ENCODE peak calls at places on chromosomes 11 and 22, in ten cellular contexts. One of them, this sample, is unnamed. For H3K4me1, the result is how much of the 10 kb centered on the place peaks cover.

GRCh38 chr11:8099291-8099899 is 18.4 kb downstream of the TUB start:
- DNase-seq in suprapubic skin: peak
- DNase-seq in heart right ventricle: peak
- DNase-seq in neural progenitor cell: peak
- DNase-seq in ovary: peak
- DNase-seq in CD4-positive, alpha-beta memory T cell: peak
- DNase-seq in prostate gland: peak
- DNase-seq in CD8-positive, alpha-beta T cell: peak
- DNase-seq in adipocyte: peak
- DNase-seq in kidney: no peak
- DNase-seq in this sample: peak

GRCh38 chr22:26852176-26852575 is 194.8 kb downstream of the MIAT start:
- DNase-seq in prostate gland: no peak
- DNase-seq in neural progenitor cell: peak
- DNase-seq in CD4-positive, alpha-beta memory T cell: no peak
- DNase-seq in adipocyte: no peak
- DNase-seq in kidney: no peak
- DNase-seq in heart right ventricle: no peak
- DNase-seq in ovary: no peak
- DNase-seq in CD8-positive, alpha-beta T cell: no peak
- DNase-seq in suprapubic skin: no peak
- DNase-seq in this sample: no peak

GRCh38 chr11:128956401-128957203 is 13.9 kb upstream of the TP53AIP1 start:
- DNase-seq in kidney: no peak
- DNase-seq in CD4-positive, alpha-beta memory T cell: peak
- DNase-seq in heart right ventricle: peak
- DNase-seq in CD8-positive, alpha-beta T cell: no peak
- DNase-seq in suprapubic skin: no peak
- DNase-seq in adipocyte: peak
- DNase-seq in prostate gland: peak
- DNase-seq in neural progenitor cell: peak
- DNase-seq in ovary: no peak
- DNase-seq in this sample: no peak

GRCh38 chr11:61972112-61972795 is 4.8 kb upstream of the FTH1 start:
- DNase-seq in kidney: no peak
- DNase-seq in prostate gland: no peak
- DNase-seq in suprapubic skin: no peak
- DNase-seq in adipocyte: no peak
- DNase-seq in neural progenitor cell: no peak
- DNase-seq in ovary: peak
- DNase-seq in heart right ventricle: no peak
- DNase-seq in CD4-positive, alpha-beta memory T cell: no peak
- DNase-seq in CD8-positive, alpha-beta T cell: no peak
- DNase-seq in this sample: no peak

GRCh38 chr11:96246718-96247540 is 96.1 kb downstream of the MAML2 start:
- DNase-seq in adipocyte: peak
- DNase-seq in neural progenitor cell: no peak
- DNase-seq in ovary: no peak
- DNase-seq in CD4-positive, alpha-beta memory T cell: no peak
- DNase-seq in suprapubic skin: no peak
- DNase-seq in kidney: no peak
- DNase-seq in prostate gland: no peak
- DNase-seq in heart right ventricle: no peak
- DNase-seq in CD8-positive, alpha-beta T cell: no peak
- DNase-seq in this sample: no peak

GRCh38 chr11:70495351-70496310 is 97.3 kb downstream of the CTTN start:
- DNase-seq in CD4-positive, alpha-beta memory T cell: no peak
- DNase-seq in adipocyte: no peak
- DNase-seq in kidney: peak
- DNase-seq in neural progenitor cell: no peak
- DNase-seq in heart right ventricle: no peak
- DNase-seq in CD8-positive, alpha-beta T cell: no peak
- DNase-seq in suprapubic skin: no peak
- DNase-seq in ovary: no peak
- DNase-seq in prostate gland: no peak
- DNase-seq in this sample: no peak

GRCh38 chr11:16669799-16670415 is 68.5 kb upstream of the C11orf58 start:
- DNase-seq in adipocyte: peak
- DNase-seq in neural progenitor cell: no peak
- DNase-seq in CD8-positive, alpha-beta T cell: no peak
- DNase-seq in kidney: no peak
- DNase-seq in suprapubic skin: no peak
- DNase-seq in prostate gland: no peak
- DNase-seq in heart right ventricle: no peak
- DNase-seq in ovary: no peak
- DNase-seq in CD4-positive, alpha-beta memory T cell: no peak
- DNase-seq in this sample: no peak

GRCh38 chr11:79067355-79067685 is 373.5 kb downstream of the TENM4 start:
- DNase-seq in suprapubic skin: no peak
- DNase-seq in adipocyte: no peak
- DNase-seq in neural progenitor cell: no peak
- DNase-seq in CD8-positive, alpha-beta T cell: no peak
- DNase-seq in CD4-positive, alpha-beta memory T cell: no peak
- DNase-seq in kidney: no peak
- DNase-seq in prostate gland: no peak
- DNase-seq in ovary: no peak
- DNase-seq in heart right ventricle: no peak
- DNase-seq in this sample: no peak

GRCh38 chr22:38196791-38197429 is 4.9 kb upstream of the MAFF start:
- DNase-seq in CD8-positive, alpha-beta T cell: no peak
- DNase-seq in neural progenitor cell: no peak
- DNase-seq in heart right ventricle: no peak
- DNase-seq in ovary: no peak
- DNase-seq in CD4-positive, alpha-beta memory T cell: no peak
- DNase-seq in suprapubic skin: no peak
- DNase-seq in adipocyte: no peak
- DNase-seq in kidney: no peak
- DNase-seq in prostate gland: peak
- DNase-seq in this sample: no peak

GRCh38 chr11:13007182-13007581 is 1.9 kb upstream of the RASSF10 start:
- DNase-seq in ovary: no peak
- DNase-seq in CD4-positive, alpha-beta memory T cell: no peak
- DNase-seq in adipocyte: no peak
- DNase-seq in suprapubic skin: no peak
- DNase-seq in heart right ventricle: no peak
- DNase-seq in CD8-positive, alpha-beta T cell: no peak
- DNase-seq in prostate gland: no peak
- DNase-seq in kidney: no peak
- DNase-seq in neural progenitor cell: no peak
- DNase-seq in this sample: no peak

GRCh38 chr11:5887172-5887571 is 5.8 kb upstream of the OR52E5 start:
- DNase-seq in CD4-positive, alpha-beta memory T cell: no peak
- DNase-seq in ovary: no peak
- DNase-seq in kidney: no peak
- DNase-seq in heart right ventricle: no peak
- DNase-seq in neural progenitor cell: no peak
- DNase-seq in adipocyte: no peak
- DNase-seq in suprapubic skin: no peak
- DNase-seq in prostate gland: no peak
- DNase-seq in CD8-positive, alpha-beta T cell: no peak
- DNase-seq in this sample: no peak

GRCh38 chr11:850777-851762 is 8.4 kb downstream of the TSPAN4 start:
- DNase-seq in adipocyte: no peak
- DNase-seq in prostate gland: no peak
- DNase-seq in neural progenitor cell: peak
- DNase-seq in suprapubic skin: no peak
- DNase-seq in CD4-positive, alpha-beta memory T cell: no peak
- DNase-seq in ovary: no peak
- DNase-seq in kidney: no peak
- DNase-seq in heart right ventricle: no peak
- DNase-seq in CD8-positive, alpha-beta T cell: no peak
- DNase-seq in this sample: no peak

GRCh38 chr11:84408946-84409411 is 1122.8 kb upstream of the CCDC90B start:
- DNase-seq in CD8-positive, alpha-beta T cell: no peak
- DNase-seq in heart right ventricle: no peak
- DNase-seq in adipocyte: no peak
- DNase-seq in ovary: no peak
- DNase-seq in neural progenitor cell: peak
- DNase-seq in CD4-positive, alpha-beta memory T cell: no peak
- DNase-seq in suprapubic skin: no peak
- DNase-seq in kidney: no peak
- DNase-seq in prostate gland: no peak
- DNase-seq in this sample: no peak

DNA sequence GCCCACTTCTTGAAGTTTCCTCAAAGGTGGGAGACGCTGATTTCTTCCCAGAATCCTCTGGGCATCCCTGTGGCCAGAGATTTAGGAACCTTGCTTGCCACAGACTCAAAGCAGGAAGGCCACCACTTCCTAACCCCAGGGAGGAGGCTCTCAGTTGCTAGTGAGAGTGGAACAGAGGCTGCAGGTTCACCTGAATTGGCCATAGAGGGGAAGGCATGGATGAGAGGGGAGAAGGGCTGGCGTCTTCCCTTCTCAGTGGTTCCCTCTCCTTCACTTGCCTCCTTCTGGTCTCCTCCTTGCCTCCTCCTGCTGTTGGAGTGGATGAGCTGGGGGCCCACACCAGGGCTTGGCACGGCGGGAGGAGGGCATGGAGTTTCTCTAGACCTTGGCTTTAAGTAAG is 185.7 kb downstream of the ADAMTS15 start:
- DNase-seq in heart right ventricle: no peak
- DNase-seq in neural progenitor cell: no peak
- DNase-seq in prostate gland: no peak
- DNase-seq in kidney: no peak
- DNase-seq in CD4-positive, alpha-beta memory T cell: no peak
- DNase-seq in suprapubic skin: no peak
- DNase-seq in CD8-positive, alpha-beta T cell: no peak
- DNase-seq in ovary: no peak
- DNase-seq in adipocyte: no peak
- DNase-seq in this sample: no peak
- H3K4me1 ChIP-seq in heart right ventricle: under half
- H3K4me1 ChIP-seq in neural progenitor cell: under half
- H3K4me1 ChIP-seq in prostate gland: under half
- H3K4me1 ChIP-seq in kidney: under half
- H3K4me1 ChIP-seq in CD4-positive, alpha-beta memory T cell: under half
- H3K4me1 ChIP-seq in suprapubic skin: under half
- H3K4me1 ChIP-seq in CD8-positive, alpha-beta T cell: under half
- H3K4me1 ChIP-seq in ovary: under half
- H3K4me1 ChIP-seq in adipocyte: under half
- H3K4me1 ChIP-seq in this sample: under half

DNA sequence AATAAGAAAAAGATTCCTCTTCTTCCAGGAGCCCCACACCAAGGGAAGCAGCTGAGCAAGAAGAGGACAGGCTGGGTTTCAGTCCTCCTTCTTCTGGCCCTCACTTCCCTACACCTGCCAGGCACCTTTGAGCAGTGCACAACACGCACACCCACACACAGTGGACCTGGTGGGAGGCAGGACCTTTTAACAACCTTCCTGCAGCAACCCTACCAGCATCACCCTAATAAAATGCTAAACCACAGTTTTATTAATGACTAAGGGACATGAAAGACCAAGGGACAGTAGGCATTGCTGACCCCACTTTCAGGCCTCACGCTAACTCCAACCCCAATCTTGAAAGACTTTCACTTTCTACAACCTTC is 12.2 kb downstream of the ARAP1 start:
- DNase-seq in kidney: peak
- DNase-seq in heart right ventricle: no peak
- DNase-seq in CD4-positive, alpha-beta memory T cell: no peak
- DNase-seq in adipocyte: no peak
- DNase-seq in ovary: no peak
- DNase-seq in CD8-positive, alpha-beta T cell: no peak
- DNase-seq in suprapubic skin: no peak
- DNase-seq in prostate gland: no peak
- DNase-seq in neural progenitor cell: no peak
- DNase-seq in this sample: no peak
- H3K4me1 ChIP-seq in kidney: under half
- H3K4me1 ChIP-seq in heart right ventricle: under half
- H3K4me1 ChIP-seq in CD4-positive, alpha-beta memory T cell: half or more
- H3K4me1 ChIP-seq in adipocyte: under half
- H3K4me1 ChIP-seq in ovary: under half
- H3K4me1 ChIP-seq in CD8-positive, alpha-beta T cell: half or more
- H3K4me1 ChIP-seq in suprapubic skin: half or more
- H3K4me1 ChIP-seq in prostate gland: under half
- H3K4me1 ChIP-seq in neural progenitor cell: under half
- H3K4me1 ChIP-seq in this sample: half or more

DNA sequence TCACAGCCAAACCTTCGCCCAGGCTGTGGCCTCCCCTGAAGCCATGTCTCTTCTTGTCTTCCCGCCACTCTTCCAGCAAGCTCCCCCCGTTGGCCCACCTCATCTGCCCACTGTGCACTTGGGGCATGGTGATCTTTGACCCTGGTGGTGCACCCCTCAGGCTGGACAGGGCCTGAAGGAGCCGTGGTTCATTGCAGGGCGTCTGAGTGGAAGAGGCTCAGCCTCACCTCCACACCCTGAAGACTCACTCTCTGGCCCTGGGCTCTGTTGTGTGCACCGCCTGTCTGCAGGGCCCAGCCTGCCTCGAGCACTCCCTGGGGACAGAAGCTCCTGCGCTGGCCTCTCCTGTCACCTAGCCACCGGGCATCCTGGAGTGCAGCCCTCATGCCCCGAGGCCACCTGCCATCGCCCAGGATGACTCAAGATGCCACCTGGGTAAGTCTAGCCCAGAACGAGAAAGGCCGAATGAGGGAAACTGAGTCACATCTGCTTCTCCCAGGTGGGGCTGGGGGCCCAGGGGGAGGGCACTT is 40.8 kb upstream of the PPARA start:
- DNase-seq in neural progenitor cell: no peak
- DNase-seq in CD4-positive, alpha-beta memory T cell: no peak
- DNase-seq in heart right ventricle: no peak
- DNase-seq in adipocyte: no peak
- DNase-seq in ovary: no peak
- DNase-seq in prostate gland: no peak
- DNase-seq in CD8-positive, alpha-beta T cell: no peak
- DNase-seq in kidney: no peak
- DNase-seq in suprapubic skin: no peak
- DNase-seq in this sample: no peak
- H3K4me1 ChIP-seq in neural progenitor cell: under half
- H3K4me1 ChIP-seq in CD4-positive, alpha-beta memory T cell: under half
- H3K4me1 ChIP-seq in heart right ventricle: half or more
- H3K4me1 ChIP-seq in adipocyte: half or more
- H3K4me1 ChIP-seq in ovary: half or more
- H3K4me1 ChIP-seq in prostate gland: under half
- H3K4me1 ChIP-seq in CD8-positive, alpha-beta T cell: under half
- H3K4me1 ChIP-seq in kidney: half or more
- H3K4me1 ChIP-seq in suprapubic skin: half or more
- H3K4me1 ChIP-seq in this sample: half or more

DNA sequence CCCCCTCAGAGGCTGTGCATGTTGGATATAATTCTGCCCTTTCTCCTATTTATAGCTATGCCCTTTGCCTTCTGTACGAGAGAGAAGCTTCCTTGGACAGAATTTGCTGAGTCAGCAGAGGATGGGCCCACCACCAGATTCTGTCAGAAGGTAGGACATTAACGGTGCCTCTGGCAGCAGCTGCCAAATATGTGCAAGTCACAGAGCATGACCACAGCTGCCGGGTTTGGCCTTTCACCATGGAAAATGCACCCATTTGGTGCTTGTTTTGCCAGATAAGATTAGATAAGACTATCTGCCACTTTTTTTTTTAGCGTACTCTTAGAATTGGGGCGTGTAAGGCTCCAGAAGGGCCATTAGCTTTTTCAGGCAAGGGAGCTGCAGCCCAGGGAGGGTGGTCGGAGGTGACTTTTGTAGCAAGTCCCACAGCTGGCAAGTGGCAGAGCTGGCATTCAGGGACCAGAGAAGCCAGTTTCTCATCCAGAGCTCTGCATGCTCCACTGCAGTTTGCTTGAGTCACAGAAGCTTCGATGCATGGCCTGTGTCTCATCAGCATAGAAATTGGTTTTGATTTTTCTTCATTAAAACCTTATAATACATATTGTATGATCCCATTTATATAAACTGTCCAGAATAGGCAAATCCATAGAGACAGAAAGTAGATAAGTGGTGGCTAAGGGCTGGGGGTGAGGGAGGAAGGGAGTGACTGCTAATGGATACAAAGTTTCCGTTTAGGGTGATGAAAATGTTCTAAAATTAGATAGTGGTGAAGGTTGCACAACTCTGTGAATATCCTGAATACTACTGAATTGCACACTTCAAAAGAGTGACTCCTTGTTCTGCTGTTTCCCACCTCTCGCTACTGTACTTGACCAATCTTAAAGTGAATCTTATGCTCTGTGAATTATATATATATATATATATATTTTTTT is 15.8 kb downstream of the UPB1 start:
- DNase-seq in prostate gland: no peak
- DNase-seq in CD8-positive, alpha-beta T cell: no peak
- DNase-seq in neural progenitor cell: no peak
- DNase-seq in heart right ventricle: no peak
- DNase-seq in ovary: no peak
- DNase-seq in suprapubic skin: no peak
- DNase-seq in kidney: peak
- DNase-seq in adipocyte: peak
- DNase-seq in CD4-positive, alpha-beta memory T cell: no peak
- DNase-seq in this sample: peak
- H3K4me1 ChIP-seq in prostate gland: under half
- H3K4me1 ChIP-seq in CD8-positive, alpha-beta T cell: under half
- H3K4me1 ChIP-seq in neural progenitor cell: under half
- H3K4me1 ChIP-seq in heart right ventricle: under half
- H3K4me1 ChIP-seq in ovary: under half
- H3K4me1 ChIP-seq in suprapubic skin: under half
- H3K4me1 ChIP-seq in kidney: under half
- H3K4me1 ChIP-seq in adipocyte: under half
- H3K4me1 ChIP-seq in CD4-positive, alpha-beta memory T cell: under half
- H3K4me1 ChIP-seq in this sample: under half

This sample was measured in adrenal gland.